ENCODE peak calls at places on chromosome 14, in ten cellular contexts. G, Y, M, U, R, Z, J, B, K and T are unnamed samples.

GRCh38 chr14:35051796-35052195 is 5.7 kb downstream of the FAM177A1 start:
- DNase-seq in G (no peak), Y (no peak), M (peak; percentile 32), U (no peak), R (no peak), Z (no peak), J (no peak), B (no peak), K (no peak), T (no peak)

GRCh38 chr14:32345311-32345771 is 16.2 kb downstream of the AKAP6 start:
- DNase-seq in G (no peak), Y (no peak), M (peak; percentile 35), U (no peak), R (no peak), Z (no peak), J (peak; percentile 4), B (no peak), K (no peak), T (no peak)

GRCh38 chr14:36454599-36455240 is 65.3 kb downstream of the NKX2-1 start:
- DNase-seq in G (no peak), Y (no peak), M (no peak), U (no peak), R (no peak), Z (no peak), J (no peak), B (no peak), K (no peak), T (peak; percentile 67)

GRCh38 chr14:101480747-101481530 is 80.4 kb upstream of the DIO3 start:
- DNase-seq in G (no peak), Y (peak; percentile 29), M (peak; percentile 91), U (no peak), R (no peak), Z (no peak), J (no peak), B (no peak), K (no peak), T (no peak)

GRCh38 chr14:69685217-69685616 is 73.8 kb downstream of the SUSD6 start:
- DNase-seq in G (no peak), Y (no peak), M (peak; percentile 51), U (peak; percentile 34), R (peak; percentile 59), Z (no peak), J (peak; percentile 79), B (no peak), K (no peak), T (peak; percentile 40)

GRCh38 chr14:51020024-51020710 is 74.7 kb downstream of the TRIM9 start:
- DNase-seq in G (no peak), Y (no peak), M (peak; percentile 77), U (no peak), R (no peak), Z (peak; percentile 12), J (no peak), B (no peak), K (no peak), T (peak; percentile 72)

GRCh38 chr14:105581551-105582341 is 55.4 kb downstream of the TMEM121 start:
- DNase-seq in G (no peak), Y (peak; percentile 53), M (no peak), U (no peak), R (no peak), Z (no peak), J (no peak), B (no peak), K (peak; percentile 53), T (no peak)

GRCh38 chr14:102150636-102151195 is 11.0 kb downstream of the WDR20 start:
- DNase-seq in G (no peak), Y (no peak), M (peak; percentile 27), U (no peak), R (no peak), Z (no peak), J (no peak), B (no peak), K (no peak), T (no peak)

GRCh38 chr14:53509227-53509822 is 356.2 kb upstream of the DDHD1 start:
- DNase-seq in G (peak; percentile 88), Y (peak; percentile 85), M (peak; percentile 56), U (no peak), R (no peak), Z (no peak), J (no peak), B (no peak), K (no peak), T (peak; percentile 99)

GRCh38 chr14:53542692-53543091 is 389.6 kb upstream of the DDHD1 start:
- DNase-seq in G (no peak), Y (no peak), M (peak; percentile 42), U (no peak), R (no peak), Z (no peak), J (peak; percentile 97), B (no peak), K (no peak), T (peak; percentile 86)

GRCh38 chr14:101034986-101035385 is 131.5 kb upstream of the RTL1 start:
- DNase-seq in G (no peak), Y (peak; percentile 41), M (no peak), U (no peak), R (no peak), Z (no peak), J (no peak), B (no peak), K (no peak), T (no peak)

GRCh38 chr14:24067133-24068082 is 4.0 kb upstream of the CPNE6 start:
- DNase-seq in G (no peak), Y (no peak), M (no peak), U (no peak), R (no peak), Z (no peak), J (no peak), B (no peak), K (no peak), T (no peak)

GRCh38 chr14:78157855-78158436 is 12.2 kb upstream of the NRXN3 start:
- DNase-seq in G (no peak), Y (no peak), M (peak; percentile 29), U (no peak), R (no peak), Z (peak; percentile 84), J (peak; percentile 12), B (no peak), K (no peak), T (no peak)

GRCh38 chr14:54625158-54625557 is 58.2 kb downstream of the SAMD4A start:
- DNase-seq in G (no peak), Y (no peak), M (peak; percentile 89), U (no peak), R (no peak), Z (no peak), J (peak; percentile 43), B (no peak), K (no peak), T (no peak)

GRCh38 chr14:91369628-91370445 is 47.8 kb downstream of the CCDC88C start:
- DNase-seq in G (no peak), Y (no peak), M (no peak), U (no peak), R (no peak), Z (no peak), J (peak; percentile 72), B (peak; percentile 65), K (peak; percentile 87), T (peak; percentile 98)

GRCh38 chr14:21092147-21093011 is 6.1 kb downstream of the ZNF219 start:
- DNase-seq in G (peak; percentile 42), Y (peak; percentile 89), M (no peak), U (peak; percentile 73), R (peak; percentile 98), Z (peak; percentile 94), J (peak; percentile 89), B (peak; percentile 64), K (peak; percentile 91), T (peak; percentile 62)

GRCh38 chr14:90483551-90483950 is 86.7 kb downstream of the CALM1 start:
- DNase-seq in G (no peak), Y (no peak), M (no peak), U (no peak), R (no peak), Z (no peak), J (peak; percentile 77), B (no peak), K (peak; percentile 32), T (peak; percentile 69)

GRCh38 chr14:84237881-84238280 is 1292.1 kb upstream of the FLRT2 start:
- DNase-seq in G (no peak), Y (no peak), M (no peak), U (no peak), R (no peak), Z (no peak), J (no peak), B (no peak), K (no peak), T (no peak)

GRCh38 chr14:102185360-102185759 is 45.7 kb downstream of the WDR20 start:
- DNase-seq in G (no peak), Y (no peak), M (no peak), U (no peak), R (no peak), Z (no peak), J (no peak), B (no peak), K (peak; percentile 11), T (no peak)

GRCh38 chr14:55440385-55440784 is at the start of gene TBPL2:
- DNase-seq in G (no peak), Y (no peak), M (no peak), U (no peak), R (no peak), Z (peak; percentile 18), J (peak; percentile 49), B (no peak), K (no peak), T (no peak)

GRCh38 chr14:104150201-104151027 is 12.0 kb downstream of the KIF26A start:
- DNase-seq in G (peak; percentile 75), Y (no peak), M (peak; percentile 16), U (no peak), R (no peak), Z (peak; percentile 75), J (no peak), B (no peak), K (no peak), T (peak; percentile 90)

GRCh38 chr14:25833341-25834121 is 764.3 kb downstream of the NOVA1 start:
- DNase-seq in G (peak; percentile 50), Y (no peak), M (peak; percentile 3), U (no peak), R (no peak), Z (peak; percentile 54), J (peak; percentile 53), B (peak; percentile 43), K (peak; percentile 66), T (no peak)

GRCh38 chr14:20697273-20698017 is 8.9 kb downstream of the ANG start:
- DNase-seq in G (peak; percentile 51), Y (no peak), M (peak; percentile 24), U (peak; percentile 14), R (peak; percentile 58), Z (peak; percentile 64), J (peak; percentile 89), B (peak; percentile 72), K (peak; percentile 68), T (no peak)

GRCh38 chr14:69423279-69423678 is 24.8 kb downstream of the SLC39A9 start:
- DNase-seq in G (no peak), Y (no peak), M (peak; percentile 32), U (no peak), R (no peak), Z (no peak), J (no peak), B (no peak), K (no peak), T (no peak)

GRCh38 chr14:55957950-55958349 is 160.3 kb upstream of the PELI2 start:
- DNase-seq in G (no peak), Y (no peak), M (peak; percentile 34), U (no peak), R (no peak), Z (peak; percentile 5), J (no peak), B (no peak), K (no peak), T (no peak)

GRCh38 chr14:54650331-54651017 is 83.5 kb downstream of the SAMD4A start:
- DNase-seq in G (no peak), Y (peak; percentile 80), M (peak; percentile 93), U (no peak), R (no peak), Z (no peak), J (peak; percentile 91), B (no peak), K (no peak), T (no peak)

GRCh38 chr14:65421201-65421981 is 8.9 kb downstream of the FUT8 start:
- DNase-seq in G (peak; percentile 24), Y (no peak), M (peak; percentile 87), U (no peak), R (no peak), Z (no peak), J (no peak), B (no peak), K (no peak), T (no peak)

GRCh38 chr14:51410846-51411245 is 170.8 kb downstream of the TMX1 start:
- DNase-seq in G (no peak), Y (no peak), M (no peak), U (no peak), R (no peak), Z (no peak), J (no peak), B (no peak), K (no peak), T (peak; percentile 42)